ENCODE peak calls at places on chromosomes 6 and 20, in ten cellular contexts. One of them, this sample, is unnamed.

GRCh38 chr6:134229520-134229919 is 88.4 kb downstream of the SGK1 start:
- DNase-seq in EL: no peak
- DNase-seq in COLO829: no peak
- DNase-seq in hypothalamus: no peak
- DNase-seq in stromal cell of bone marrow: no peak
- DNase-seq in GM12865: no peak
- DNase-seq in NCI-H1105 treated with DMSO at 0.1 percent for 48 hours: no peak
- DNase-seq in AG04450: no peak
- DNase-seq in natural killer cell: no peak
- DNase-seq in amygdala: no peak
- DNase-seq in this sample: no peak

GRCh38 chr20:4555188-4555893 is 166.4 kb upstream of the PRND start:
- DNase-seq in EL: peak
- DNase-seq in COLO829: peak
- DNase-seq in hypothalamus: no peak
- DNase-seq in stromal cell of bone marrow: no peak
- DNase-seq in GM12865: no peak
- DNase-seq in NCI-H1105 treated with DMSO at 0.1 percent for 48 hours: no peak
- DNase-seq in AG04450: peak
- DNase-seq in natural killer cell: no peak
- DNase-seq in amygdala: no peak
- DNase-seq in this sample: no peak

GRCh38 chr20:42406826-42407225 is 782.9 kb downstream of the PTPRT start:
- DNase-seq in EL: no peak
- DNase-seq in COLO829: no peak
- DNase-seq in hypothalamus: no peak
- DNase-seq in stromal cell of bone marrow: no peak
- DNase-seq in GM12865: no peak
- DNase-seq in NCI-H1105 treated with DMSO at 0.1 percent for 48 hours: no peak
- DNase-seq in AG04450: no peak
- DNase-seq in natural killer cell: no peak
- DNase-seq in amygdala: no peak
- DNase-seq in this sample: peak

GRCh38 chr6:105259912-105260889 is 80.4 kb upstream of the POPDC3 start:
- DNase-seq in EL: no peak
- DNase-seq in COLO829: no peak
- DNase-seq in hypothalamus: no peak
- DNase-seq in stromal cell of bone marrow: no peak
- DNase-seq in GM12865: no peak
- DNase-seq in NCI-H1105 treated with DMSO at 0.1 percent for 48 hours: peak
- DNase-seq in AG04450: no peak
- DNase-seq in natural killer cell: no peak
- DNase-seq in amygdala: no peak
- DNase-seq in this sample: peak

GRCh38 chr6:90819483-90819882 is 232.6 kb upstream of the MAP3K7 start:
- DNase-seq in EL: no peak
- DNase-seq in COLO829: no peak
- DNase-seq in hypothalamus: no peak
- DNase-seq in stromal cell of bone marrow: no peak
- DNase-seq in GM12865: no peak
- DNase-seq in NCI-H1105 treated with DMSO at 0.1 percent for 48 hours: no peak
- DNase-seq in AG04450: no peak
- DNase-seq in natural killer cell: no peak
- DNase-seq in amygdala: no peak
- DNase-seq in this sample: no peak

GRCh38 chr20:63090682-63091571 is 84.2 kb upstream of the BHLHE23 start:
- DNase-seq in EL: no peak
- DNase-seq in COLO829: no peak
- DNase-seq in hypothalamus: no peak
- DNase-seq in stromal cell of bone marrow: no peak
- DNase-seq in GM12865: no peak
- DNase-seq in NCI-H1105 treated with DMSO at 0.1 percent for 48 hours: no peak
- DNase-seq in AG04450: no peak
- DNase-seq in natural killer cell: no peak
- DNase-seq in amygdala: no peak
- DNase-seq in this sample: no peak

GRCh38 chr6:55473722-55474121 is 105.3 kb downstream of the HMGCLL1 start:
- DNase-seq in EL: no peak
- DNase-seq in COLO829: no peak
- DNase-seq in hypothalamus: no peak
- DNase-seq in stromal cell of bone marrow: no peak
- DNase-seq in GM12865: no peak
- DNase-seq in NCI-H1105 treated with DMSO at 0.1 percent for 48 hours: no peak
- DNase-seq in AG04450: no peak
- DNase-seq in natural killer cell: no peak
- DNase-seq in amygdala: no peak
- DNase-seq in this sample: no peak

GRCh38 chr20:45934046-45934586 is 367 bp upstream of the PCIF1 start:
- DNase-seq in EL: peak
- DNase-seq in COLO829: peak
- DNase-seq in hypothalamus: peak
- DNase-seq in stromal cell of bone marrow: no peak
- DNase-seq in GM12865: peak
- DNase-seq in NCI-H1105 treated with DMSO at 0.1 percent for 48 hours: peak
- DNase-seq in AG04450: no peak
- DNase-seq in natural killer cell: no peak
- DNase-seq in amygdala: no peak
- DNase-seq in this sample: no peak

GRCh38 chr6:143941852-143942627 is 66.0 kb downstream of the PLAGL1 start:
- DNase-seq in EL: peak
- DNase-seq in COLO829: peak
- DNase-seq in hypothalamus: peak
- DNase-seq in stromal cell of bone marrow: peak
- DNase-seq in GM12865: peak
- DNase-seq in NCI-H1105 treated with DMSO at 0.1 percent for 48 hours: peak
- DNase-seq in AG04450: no peak
- DNase-seq in natural killer cell: peak
- DNase-seq in amygdala: no peak
- DNase-seq in this sample: no peak

GRCh38 chr6:149212892-149213786 is 104.4 kb upstream of the TAB2 start:
- DNase-seq in EL: peak
- DNase-seq in COLO829: no peak
- DNase-seq in hypothalamus: no peak
- DNase-seq in stromal cell of bone marrow: no peak
- DNase-seq in GM12865: peak
- DNase-seq in NCI-H1105 treated with DMSO at 0.1 percent for 48 hours: no peak
- DNase-seq in AG04450: no peak
- DNase-seq in natural killer cell: no peak
- DNase-seq in amygdala: no peak
- DNase-seq in this sample: no peak

GRCh38 chr20:44848254-44849015 is 37.1 kb upstream of the YWHAB start:
- DNase-seq in EL: no peak
- DNase-seq in COLO829: no peak
- DNase-seq in hypothalamus: no peak
- DNase-seq in stromal cell of bone marrow: no peak
- DNase-seq in GM12865: no peak
- DNase-seq in NCI-H1105 treated with DMSO at 0.1 percent for 48 hours: no peak
- DNase-seq in AG04450: no peak
- DNase-seq in natural killer cell: no peak
- DNase-seq in amygdala: no peak
- DNase-seq in this sample: peak

GRCh38 chr6:118522422-118522821 is 25.7 kb upstream of the PLN start:
- DNase-seq in EL: no peak
- DNase-seq in COLO829: no peak
- DNase-seq in hypothalamus: no peak
- DNase-seq in stromal cell of bone marrow: no peak
- DNase-seq in GM12865: no peak
- DNase-seq in NCI-H1105 treated with DMSO at 0.1 percent for 48 hours: no peak
- DNase-seq in AG04450: no peak
- DNase-seq in natural killer cell: no peak
- DNase-seq in amygdala: no peak
- DNase-seq in this sample: no peak

GRCh38 chr6:3956054-3956453 is 106.9 kb downstream of the FAM50B start:
- DNase-seq in EL: no peak
- DNase-seq in COLO829: peak
- DNase-seq in hypothalamus: no peak
- DNase-seq in stromal cell of bone marrow: no peak
- DNase-seq in GM12865: no peak
- DNase-seq in NCI-H1105 treated with DMSO at 0.1 percent for 48 hours: no peak
- DNase-seq in AG04450: no peak
- DNase-seq in natural killer cell: no peak
- DNase-seq in amygdala: no peak
- DNase-seq in this sample: no peak

GRCh38 chr6:40792183-40792582 is 205.0 kb upstream of the LRFN2 start:
- DNase-seq in EL: no peak
- DNase-seq in COLO829: no peak
- DNase-seq in hypothalamus: no peak
- DNase-seq in stromal cell of bone marrow: no peak
- DNase-seq in GM12865: no peak
- DNase-seq in NCI-H1105 treated with DMSO at 0.1 percent for 48 hours: no peak
- DNase-seq in AG04450: no peak
- DNase-seq in natural killer cell: no peak
- DNase-seq in amygdala: no peak
- DNase-seq in this sample: no peak

GRCh38 chr6:28980797-28981390 is 24.2 kb downstream of the ZNF311 start:
- DNase-seq in EL: peak
- DNase-seq in COLO829: peak
- DNase-seq in hypothalamus: peak
- DNase-seq in stromal cell of bone marrow: peak
- DNase-seq in GM12865: peak
- DNase-seq in NCI-H1105 treated with DMSO at 0.1 percent for 48 hours: peak
- DNase-seq in AG04450: peak
- DNase-seq in natural killer cell: no peak
- DNase-seq in amygdala: no peak
- DNase-seq in this sample: no peak

GRCh38 chr20:53859684-53860083 is 210.7 kb downstream of the BCAS1 start:
- DNase-seq in EL: no peak
- DNase-seq in COLO829: no peak
- DNase-seq in hypothalamus: no peak
- DNase-seq in stromal cell of bone marrow: no peak
- DNase-seq in GM12865: no peak
- DNase-seq in NCI-H1105 treated with DMSO at 0.1 percent for 48 hours: no peak
- DNase-seq in AG04450: no peak
- DNase-seq in natural killer cell: no peak
- DNase-seq in amygdala: no peak
- DNase-seq in this sample: no peak